ENCODE peak calls at places on chromosome 12, in seven cellular contexts. H is GM12878, D is HCT116, X is H1, F is HepG2, K is SK-N-SH, L is K562. A is an unnamed sample.

GRCh38 chr12:100348657-100349454 is 8.0 kb upstream of the SLC17A8 start:
- DNase-seq in X (no peak), L (no peak), H (no peak), F (peak), D (peak), K (peak), A (no peak)

GRCh38 chr12:88604646-88605045 is 24.4 kb upstream of the KITLG start:
- DNase-seq in K (no peak), D (no peak), F (no peak), X (no peak), H (no peak), L (no peak), A (no peak)

GRCh38 chr12:107356266-107356936 is 263.1 kb upstream of the CRY1 start:
- DNase-seq in K (no peak), D (no peak), L (no peak), F (peak), X (no peak), H (no peak), A (no peak)

GRCh38 chr12:20445693-20446092 is 77.4 kb downstream of the PDE3A start:
- DNase-seq in K (no peak), L (no peak), F (no peak), D (no peak), H (no peak), X (no peak), A (no peak)

GRCh38 chr12:90909069-90909676 is 45.8 kb downstream of the CCER1 start:
- DNase-seq in K (peak), F (peak), H (no peak), X (no peak), D (peak), L (no peak), A (peak)

GRCh38 chr12:58889557-58889956 is 30.7 kb downstream of the LRIG3 start:
- DNase-seq in D (no peak), L (no peak), H (no peak), K (no peak), F (no peak), X (no peak), A (no peak)

GRCh38 chr12:3077572-3078081 is 448 bp downstream of the TSPAN9 start:
- DNase-seq in D (no peak), H (no peak), K (no peak), F (no peak), X (no peak), L (no peak), A (no peak)

GRCh38 chr12:69555461-69555860 is 29.8 kb upstream of the CCT2 start:
- DNase-seq in X (no peak), H (no peak), K (no peak), F (no peak), D (no peak), L (no peak), A (no peak)

GRCh38 chr12:14654416-14654815 is 42.0 kb downstream of the GUCY2C start:
- DNase-seq in X (no peak), L (no peak), F (no peak), H (no peak), D (no peak), K (no peak), A (no peak)

GRCh38 chr12:65885312-65885711 is 61.0 kb downstream of the HMGA2 start:
- DNase-seq in K (no peak), L (no peak), X (no peak), F (no peak), H (no peak), D (no peak), A (peak)

GRCh38 chr12:14201291-14201690 is 164.2 kb upstream of the ATF7IP start:
- DNase-seq in H (no peak), D (no peak), F (no peak), K (no peak), L (no peak), X (no peak), A (no peak)

GRCh38 chr12:8014836-8015235 is 17.7 kb upstream of the FOXJ2 start:
- DNase-seq in X (no peak), H (no peak), D (no peak), F (no peak), L (no peak), K (no peak), A (no peak)

GRCh38 chr12:68264864-68265256 is 11.5 kb upstream of the IL22 start:
- DNase-seq in D (no peak), K (no peak), L (no peak), H (no peak), X (no peak), F (no peak), A (no peak)

GRCh38 chr12:79886917-79887519 is 47.9 kb downstream of the PPP1R12A start:
- DNase-seq in H (peak), K (peak), X (no peak), L (peak), F (peak), D (peak), A (peak)

GRCh38 chr12:76242813-76243540 is 105.2 kb downstream of the BBS10 start:
- DNase-seq in H (no peak), F (no peak), X (no peak), L (no peak), K (no peak), D (no peak), A (no peak)

GRCh38 chr12:99915251-99916082 is 69.3 kb downstream of the ANKS1B start:
- DNase-seq in F (no peak), H (no peak), X (no peak), K (no peak), D (no peak), L (no peak), A (no peak)

GRCh38 chr12:24815087-24815423 is 133.8 kb downstream of the BCAT1 start:
- DNase-seq in K (no peak), L (no peak), X (no peak), H (no peak), F (no peak), D (no peak), A (no peak)

GRCh38 chr12:132524405-132524804 is 34.5 kb downstream of the FBRSL1 start:
- DNase-seq in D (no peak), L (no peak), F (no peak), K (no peak), X (no peak), H (no peak), A (peak)

GRCh38 chr12:188910-189621 is 24.9 kb downstream of the SLC6A12 start:
- DNase-seq in X (no peak), L (peak), H (no peak), F (no peak), K (peak), D (no peak), A (peak)

GRCh38 chr12:61993734-61994345 is 266.4 kb upstream of the USP15 start:
- DNase-seq in D (peak), K (no peak), H (no peak), L (no peak), F (peak), X (no peak), A (peak)

GRCh38 chr12:131845121-131845520 is 16.9 kb downstream of the MMP17 start:
- DNase-seq in X (no peak), D (no peak), H (no peak), K (no peak), L (no peak), F (no peak), A (no peak)

GRCh38 chr12:104460041-104460757 is 3.5 kb downstream of the CHST11 start:
- DNase-seq in H (no peak), F (no peak), D (no peak), X (no peak), K (no peak), L (no peak), A (no peak)

GRCh38 chr12:70840966-70841365 is 79.6 kb downstream of the PTPRR start:
- DNase-seq in X (no peak), K (no peak), F (no peak), D (no peak), H (no peak), L (no peak), A (no peak)

GRCh38 chr12:104750061-104750460 is 208.0 kb downstream of the SLC41A2 start:
- DNase-seq in L (no peak), D (no peak), K (no peak), H (no peak), F (no peak), X (no peak), A (peak)

GRCh38 chr12:130286741-130287140 is 50.9 kb upstream of the PIWIL1 start:
- DNase-seq in D (no peak), F (no peak), L (no peak), H (no peak), K (no peak), X (no peak), A (no peak)

GRCh38 chr12:1781770-1782169 is 38.6 kb upstream of the LRTM2 start:
- DNase-seq in X (no peak), H (no peak), K (no peak), D (no peak), F (peak), L (no peak), A (no peak)

GRCh38 chr12:26614217-26614616 is 218.8 kb downstream of the ITPR2 start:
- DNase-seq in K (peak), D (peak), F (no peak), L (peak), H (no peak), X (no peak), A (peak)

GRCh38 chr12:132275110-132275531 is 54.3 kb downstream of the GALNT9 start:
- DNase-seq in K (peak), X (no peak), F (peak), D (peak), H (no peak), L (peak), A (peak)

GRCh38 chr12:127607146-127607725 is 659.7 kb upstream of the TMEM132C start:
- DNase-seq in F (no peak), K (no peak), L (no peak), X (no peak), D (no peak), H (no peak), A (no peak)

GRCh38 chr12:42741771-42742510 is 152.4 kb upstream of the PRICKLE1 start:
- DNase-seq in L (no peak), F (no peak), H (no peak), X (no peak), K (no peak), D (no peak), A (no peak)

GRCh38 chr12:50589650-50590435 is 85.1 kb downstream of the DIP2B start:
- DNase-seq in X (no peak), H (no peak), D (no peak), L (no peak), K (no peak), F (no peak), A (no peak)

GRCh38 chr12:57430117-57430930 is 519 bp downstream of the R3HDM2 start:
- DNase-seq in K (no peak), L (peak), D (no peak), H (no peak), F (no peak), X (no peak), A (no peak)

GRCh38 chr12:79858518-79858917 is 76.4 kb downstream of the PPP1R12A start:
- DNase-seq in H (no peak), D (no peak), K (no peak), L (no peak), F (peak), X (no peak), A (no peak)

GRCh38 chr12:44851586-44851985 is 24.5 kb downstream of the NELL2 start:
- DNase-seq in L (no peak), H (no peak), X (no peak), K (no peak), F (no peak), D (no peak), A (no peak)

GRCh38 chr12:56931474-56931978 is 2.7 kb downstream of the SDR9C7 start:
- DNase-seq in K (peak), L (peak), H (no peak), D (peak), F (peak), X (no peak), A (no peak)

DNA sequence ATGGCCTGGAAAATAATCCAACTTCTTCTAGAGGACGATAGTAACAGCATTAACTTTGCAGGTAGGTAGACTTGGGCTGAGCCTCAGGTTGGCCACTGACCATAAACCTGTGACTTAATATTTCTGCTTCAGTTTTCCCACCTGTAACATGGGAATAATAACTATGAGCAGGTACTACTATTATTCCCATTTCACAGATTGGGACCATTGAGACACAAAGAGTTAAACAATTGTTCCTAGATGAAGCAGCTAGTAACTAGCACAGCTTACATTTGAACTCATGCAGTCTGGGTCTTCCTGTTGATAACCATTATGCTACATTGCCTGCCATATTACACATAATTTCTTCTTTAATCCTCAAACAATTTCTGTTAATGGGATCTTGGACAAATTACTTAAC is 217.7 kb downstream of the NUAK1 start:
- DNase-seq in X (no peak), F (no peak), L (no peak), D (no peak), H (no peak), K (no peak), A (no peak)
- TF ChIP-seq JUND in X (no peak), F (no peak), L (no peak), D (no peak), H (no peak), K (no peak), A (no peak)

DNA sequence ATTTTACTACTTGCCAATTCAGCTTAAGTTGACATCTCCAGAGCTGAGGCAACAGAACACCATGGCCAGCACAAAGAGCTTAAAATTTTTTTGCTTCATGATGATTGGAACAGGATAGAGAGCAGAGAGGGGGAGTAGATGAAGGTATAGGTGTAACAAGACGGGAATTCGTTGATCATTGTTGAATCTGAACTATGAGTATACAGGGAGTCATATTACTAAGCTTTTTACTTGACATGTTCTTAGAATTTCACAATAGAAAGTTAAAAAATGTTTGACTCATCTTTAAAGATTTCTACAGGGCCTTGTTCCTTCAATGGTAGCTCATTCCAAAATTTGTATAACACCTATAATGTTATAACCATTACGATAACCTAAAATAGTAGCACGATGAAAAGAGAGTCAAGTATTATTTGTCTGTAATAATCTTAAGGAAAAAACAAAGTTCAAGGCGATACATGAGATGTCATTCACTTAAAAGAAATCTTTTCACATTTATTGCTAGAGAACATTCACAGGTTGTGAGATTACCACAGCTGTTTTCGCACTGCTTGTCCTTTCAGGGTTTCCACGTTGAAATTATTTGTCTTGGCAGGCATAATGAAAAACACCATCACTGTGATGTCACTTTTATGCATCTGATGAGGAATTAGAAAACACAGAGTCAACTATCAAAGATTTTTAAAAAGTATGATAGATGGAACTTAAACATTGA is 33.9 kb downstream of the SPX start:
- DNase-seq in D (no peak), H (no peak), K (no peak), F (no peak), X (no peak), L (no peak), A (no peak)
- TF ChIP-seq JUND in D (no peak), H (no peak), K (no peak), F (no peak), X (no peak), L (no peak), A (no peak)

GRCh38 chr12:110246690-110247339 is 34.2 kb upstream of the ATP2A2 start:
- DNase-seq in D (no peak), K (no peak), L (no peak), F (no peak), X (no peak), H (no peak), A (no peak)

GRCh38 chr12:110243227-110243626 is 37.8 kb upstream of the ATP2A2 start:
- DNase-seq in X (no peak), F (no peak), L (no peak), K (no peak), H (no peak), D (no peak), A (no peak)

GRCh38 chr12:110244372-110244771 is 36.7 kb upstream of the ATP2A2 start:
- DNase-seq in F (no peak), D (no peak), L (no peak), X (no peak), H (no peak), K (no peak), A (no peak)

GRCh38 chr12:110245278-110245868 is 35.7 kb upstream of the ATP2A2 start:
- DNase-seq in D (no peak), H (no peak), L (no peak), X (no peak), F (peak), K (peak), A (peak)

GRCh38 chr12:110244829-110245228 is 36.2 kb upstream of the ATP2A2 start:
- DNase-seq in F (no peak), K (no peak), X (no peak), H (no peak), L (no peak), D (no peak), A (no peak)
- TF ChIP-seq JUND in F (no peak), K (no peak), X (no peak), H (no peak), L (no peak), D (no peak), A (no peak)

DNA sequence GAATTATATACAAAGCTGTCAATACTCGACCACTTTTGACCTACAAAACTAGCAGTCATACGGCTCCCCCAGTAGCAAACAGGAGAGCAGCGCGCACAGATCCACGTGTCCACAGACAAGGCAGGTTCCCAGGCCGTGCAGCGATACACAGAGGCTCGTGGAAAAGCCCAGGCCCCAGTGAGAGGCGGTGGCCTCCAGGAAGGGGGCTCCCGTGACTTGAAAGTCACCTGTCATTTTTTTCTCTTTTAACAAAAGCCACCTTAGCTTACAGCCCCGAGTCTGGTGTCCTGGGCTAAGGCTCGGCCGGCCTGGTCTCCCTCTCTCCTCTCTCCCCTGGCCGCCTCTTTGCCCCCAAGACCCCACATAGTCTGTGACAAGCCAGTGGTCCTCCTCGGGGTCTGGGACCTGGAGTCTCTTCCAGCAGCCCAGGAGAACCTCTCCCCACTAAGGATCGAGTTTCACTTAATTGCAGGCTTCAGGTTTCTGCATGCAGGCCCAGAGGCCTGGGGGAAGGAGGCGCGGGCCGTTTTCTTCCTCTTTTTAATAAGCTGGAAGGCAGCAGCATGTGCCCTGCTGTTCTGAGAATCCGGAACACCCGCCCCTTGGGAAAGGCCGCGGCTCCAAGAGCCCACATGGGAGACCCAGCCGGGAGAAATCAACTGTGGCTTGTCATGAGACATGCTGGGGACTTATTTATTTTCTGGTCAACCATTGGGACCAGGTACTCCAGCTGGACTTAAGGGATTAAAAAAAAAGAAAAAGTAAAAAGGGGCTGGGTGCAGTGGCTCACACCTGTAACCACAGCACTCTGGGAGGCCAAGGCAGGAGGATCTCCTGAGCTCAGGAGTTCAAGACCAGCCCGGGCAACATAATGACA is 15.9 kb downstream of the NCOR2 start:
- DNase-seq in D (no peak), K (peak), F (no peak), L (no peak), H (no peak), X (no peak), A (peak)
- TF ChIP-seq JUND in D (no peak), K (no peak), F (no peak), L (no peak), H (no peak), X (no peak), A (no peak)

A was measured in T47D.